ENCODE peak calls at places on chromosomes 13 and 19, in eight cellular contexts. X is thoracic aorta; A is pulmonary artery endothelial cell; F is aorta; E is AG20443; R is fibroblast of mammary gland; N is naive thymus-derived CD8-positive, alpha-beta T cell; U is activated CD8-positive, alpha-beta memory T cell treated with anti-CD3 and anti-CD28 coated beads for 4 hours. D is an unnamed sample.

GRCh38 chr19:4014541-4015491 is 7.3 kb downstream of the PIAS4 start:
- DNase-seq in F (no peak), U (no peak), R (no peak), E (peak), X (no peak), A (no peak), N (peak), D (no peak)

GRCh38 chr19:709965-710714 is 1.4 kb downstream of the PALM start:
- DNase-seq in E (no peak), A (no peak), X (no peak), R (no peak), U (no peak), N (no peak), F (no peak), D (no peak)

GRCh38 chr13:40352385-40352778 is 314.1 kb downstream of the FOXO1 start:
- DNase-seq in F (no peak), U (no peak), E (peak), X (peak), A (no peak), R (peak), N (no peak), D (no peak)

GRCh38 chr13:31870511-31870910 is 131.2 kb downstream of the RXFP2 start:
- DNase-seq in E (no peak), F (no peak), N (no peak), A (no peak), R (peak), X (no peak), U (no peak), D (no peak)

GRCh38 chr19:12668937-12669271 is 2.3 kb downstream of the WDR83 start:
- DNase-seq in E (peak), N (peak), F (no peak), U (peak), X (no peak), A (no peak), R (peak), D (no peak)

GRCh38 chr19:14821958-14822357 is 13.0 kb downstream of the OR7A5 start:
- DNase-seq in N (no peak), U (no peak), R (no peak), F (no peak), A (no peak), X (no peak), E (no peak), D (no peak)

GRCh38 chr13:94712812-94713555 is 639 bp upstream of the SOX21 start:
- DNase-seq in N (no peak), X (no peak), A (peak), U (no peak), E (peak), R (peak), F (no peak), D (peak)

GRCh38 chr19:41620171-41620570 is 6.7 kb downstream of the CEACAM4 start:
- DNase-seq in U (no peak), N (no peak), F (no peak), E (no peak), R (no peak), A (no peak), X (no peak), D (no peak)

GRCh38 chr13:99407906-99408702 is 93.2 kb upstream of the TM9SF2 start:
- DNase-seq in R (no peak), X (no peak), F (no peak), A (no peak), N (no peak), E (no peak), U (no peak), D (no peak)

GRCh38 chr19:16076958-16077611 is 790 bp downstream of the TPM4 start:
- DNase-seq in X (no peak), E (no peak), R (no peak), A (no peak), U (no peak), F (peak), N (no peak), D (no peak)

GRCh38 chr19:57802269-57802668 is 12.4 kb downstream of the ZNF552 start:
- DNase-seq in U (no peak), E (no peak), N (no peak), R (no peak), X (no peak), A (no peak), F (no peak), D (no peak)

GRCh38 chr13:30186644-30187431 is 120.5 kb downstream of the KATNAL1 start:
- DNase-seq in F (no peak), R (no peak), X (no peak), A (no peak), U (no peak), E (no peak), N (no peak), D (no peak)

GRCh38 chr19:40685016-40685526 is 5.4 kb downstream of the NUMBL start:
- DNase-seq in U (no peak), X (no peak), E (no peak), A (no peak), R (no peak), F (no peak), N (no peak), D (no peak)

GRCh38 chr13:80050252-80050651 is 290.7 kb downstream of the SPRY2 start:
- DNase-seq in F (no peak), N (no peak), E (peak), R (peak), U (no peak), A (no peak), X (no peak), D (no peak)

GRCh38 chr13:43293986-43294880 is 270.8 kb downstream of the DNAJC15 start:
- DNase-seq in F (no peak), E (no peak), N (no peak), A (no peak), X (no peak), U (no peak), R (no peak), D (no peak)